ENCODE peak calls at places on chromosomes 2 and 18, in four cellular contexts. One of them, this sample, is unnamed.

GRCh38 chr2:28209312-28209711 is 183.3 kb upstream of the FOSL2 start:
- DNase-seq in psoas muscle: no peak
- DNase-seq in BJ: no peak
- DNase-seq in GM06990: no peak
- DNase-seq in this sample: no peak

GRCh38 chr18:6199777-6200176 is 214.9 kb downstream of the L3MBTL4 start:
- DNase-seq in GM06990: no peak
- DNase-seq in BJ: no peak
- DNase-seq in psoas muscle: no peak
- DNase-seq in this sample: no peak

GRCh38 chr2:28649481-28650260 is 102.0 kb upstream of the PPP1CB start:
- DNase-seq in BJ: no peak
- DNase-seq in GM06990: peak; percentile 30
- DNase-seq in psoas muscle: no peak
- DNase-seq in this sample: no peak

GRCh38 chr2:2714413-2714812 is 383.3 kb upstream of the MYT1L start:
- DNase-seq in GM06990: no peak
- DNase-seq in psoas muscle: no peak
- DNase-seq in BJ: no peak
- DNase-seq in this sample: no peak

GRCh38 chr18:35041752-35042379 is 653 bp downstream of the MAPRE2 start:
- DNase-seq in psoas muscle: no peak
- DNase-seq in GM06990: no peak
- DNase-seq in BJ: no peak
- DNase-seq in this sample: no peak

GRCh38 chr2:235605999-235606715 is 112.3 kb downstream of the AGAP1 start:
- DNase-seq in BJ: no peak
- DNase-seq in psoas muscle: no peak
- DNase-seq in GM06990: no peak
- DNase-seq in this sample: no peak

GRCh38 chr18:23629444-23629946 is 33.2 kb downstream of the ANKRD29 start:
- DNase-seq in psoas muscle: no peak
- DNase-seq in GM06990: no peak
- DNase-seq in BJ: no peak
- DNase-seq in this sample: peak; percentile 66

GRCh38 chr2:37671816-37672103 is 318 bp upstream of the CDC42EP3 start:
- DNase-seq in GM06990: no peak
- DNase-seq in BJ: no peak
- DNase-seq in psoas muscle: no peak
- DNase-seq in this sample: no peak

GRCh38 chr2:182182436-182182835 is 196.8 kb downstream of the PPP1R1C start:
- DNase-seq in BJ: no peak
- DNase-seq in psoas muscle: no peak
- DNase-seq in GM06990: no peak
- DNase-seq in this sample: no peak

GRCh38 chr2:225097035-225097434 is 54.8 kb upstream of the DOCK10 start:
- DNase-seq in BJ: no peak
- DNase-seq in GM06990: no peak
- DNase-seq in psoas muscle: no peak
- DNase-seq in this sample: no peak

GRCh38 chr2:75558786-75559428 is 1.8 kb downstream of the EVA1A start:
- DNase-seq in psoas muscle: no peak
- DNase-seq in GM06990: no peak
- DNase-seq in BJ: no peak
- DNase-seq in this sample: no peak

DNA sequence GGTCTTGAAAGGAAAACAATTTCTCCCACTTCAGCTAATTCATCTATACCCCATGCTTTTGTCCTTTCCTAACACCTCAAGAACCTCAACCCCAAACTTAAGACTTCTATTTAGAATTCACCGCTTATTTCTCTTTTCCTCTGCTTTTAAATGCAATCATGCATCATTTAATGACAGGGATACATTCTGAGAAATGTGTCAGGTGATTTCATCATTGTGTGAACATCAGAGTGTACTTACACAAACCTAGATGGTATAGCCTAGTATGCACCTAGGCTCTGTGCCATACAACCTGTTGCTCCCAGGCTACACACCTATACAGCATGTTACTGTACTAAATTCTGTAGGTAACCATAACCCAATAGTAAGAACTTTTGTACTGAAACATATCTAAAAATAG is 22.9 kb downstream of the ARL5A start:
- DNase-seq in GM06990: no peak
- DNase-seq in BJ: no peak
- DNase-seq in psoas muscle: no peak
- DNase-seq in this sample: no peak
- H3K36me3 ChIP-seq in GM06990: peaks cover 6% of the 10 kb centered on the region
- H3K36me3 ChIP-seq in BJ: peaks cover 6% of the 10 kb centered on the region
- H3K36me3 ChIP-seq in psoas muscle: peaks cover 77% of the 10 kb centered on the region
- H3K36me3 ChIP-seq in this sample: peaks cover 71% of the 10 kb centered on the region

DNA sequence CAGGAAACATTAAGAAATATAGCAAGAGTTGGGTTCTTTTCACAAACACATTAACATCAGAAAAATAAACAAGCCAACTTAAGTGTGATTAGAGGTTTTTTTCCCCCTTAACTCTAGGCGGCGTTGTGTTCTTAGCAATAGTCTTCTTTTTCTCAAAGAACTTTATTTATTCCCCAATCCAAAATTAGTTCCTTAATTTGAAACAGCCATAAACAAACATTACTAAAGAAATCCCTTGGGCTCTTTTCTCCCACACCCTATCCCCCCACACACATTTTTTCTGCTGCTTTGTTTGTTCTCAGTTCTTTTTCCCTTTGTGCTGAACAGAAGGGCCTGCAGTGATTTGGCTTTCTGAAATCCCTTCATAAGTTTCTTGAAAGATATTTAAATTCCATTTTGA is 13.2 kb upstream of the MYO1B start:
- DNase-seq in GM06990: no peak
- DNase-seq in psoas muscle: no peak
- DNase-seq in BJ: no peak
- DNase-seq in this sample: no peak
- TF ChIP-seq CTCF in GM06990: peak; percentile 43
- TF ChIP-seq CTCF in psoas muscle: no peak
- TF ChIP-seq CTCF in BJ: peak; percentile 69
- TF ChIP-seq CTCF in this sample: peak; percentile 34

DNA sequence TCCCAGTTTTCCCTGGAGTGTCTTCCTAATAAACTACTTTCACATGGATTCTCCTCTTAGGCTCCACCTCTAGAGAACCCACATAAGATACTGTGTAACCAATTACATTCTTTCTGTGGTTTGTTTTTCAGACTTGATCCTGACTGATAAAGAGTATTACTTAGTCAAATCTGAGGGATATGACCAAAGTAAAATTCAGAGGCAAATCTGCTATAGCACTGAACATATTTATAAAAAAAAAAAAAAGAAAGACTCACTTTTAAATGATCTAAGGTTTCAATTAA is 13.9 kb downstream of the CKAP2L start:
- DNase-seq in BJ: no peak
- DNase-seq in GM06990: no peak
- DNase-seq in psoas muscle: no peak
- DNase-seq in this sample: no peak
- H3K36me3 ChIP-seq in BJ: no peaks in the 10 kb centered on the region
- H3K36me3 ChIP-seq in GM06990: peaks cover 9% of the 10 kb centered on the region
- H3K36me3 ChIP-seq in psoas muscle: no peaks in the 10 kb centered on the region
- H3K36me3 ChIP-seq in this sample: no peaks in the 10 kb centered on the region

GRCh38 chr2:43267393-43267792 is 41.0 kb upstream of the ZFP36L2 start:
- DNase-seq in BJ: no peak
- DNase-seq in psoas muscle: no peak
- DNase-seq in GM06990: no peak
- DNase-seq in this sample: no peak

GRCh38 chr2:43269706-43270105 is 43.3 kb upstream of the ZFP36L2 start:
- DNase-seq in BJ: peak; percentile 35
- DNase-seq in psoas muscle: peak; percentile 78
- DNase-seq in GM06990: no peak
- DNase-seq in this sample: no peak

GRCh38 chr2:43268066-43268971 is 41.9 kb upstream of the ZFP36L2 start:
- DNase-seq in psoas muscle: no peak
- DNase-seq in BJ: no peak
- DNase-seq in GM06990: no peak
- DNase-seq in this sample: no peak

GRCh38 chr2:43270461-43270860 is 44.1 kb upstream of the ZFP36L2 start:
- DNase-seq in BJ: no peak
- DNase-seq in psoas muscle: no peak
- DNase-seq in GM06990: no peak
- DNase-seq in this sample: no peak

GRCh38 chr2:43269074-43269572 is 42.7 kb upstream of the ZFP36L2 start:
- DNase-seq in BJ: peak; percentile 90
- DNase-seq in GM06990: no peak
- DNase-seq in psoas muscle: peak; percentile 92
- DNase-seq in this sample: peak; percentile 76
- TF ChIP-seq CTCF in BJ: peak; percentile 31
- TF ChIP-seq CTCF in GM06990: no peak
- TF ChIP-seq CTCF in psoas muscle: no peak
- TF ChIP-seq CTCF in this sample: no peak

GRCh38 chr2:36478999-36479398 is 119.0 kb downstream of the FEZ2 start:
- DNase-seq in BJ: no peak
- DNase-seq in psoas muscle: no peak
- DNase-seq in GM06990: no peak
- DNase-seq in this sample: no peak

GRCh38 chr2:36477315-36477714 is 120.7 kb downstream of the FEZ2 start:
- DNase-seq in BJ: no peak
- DNase-seq in GM06990: no peak
- DNase-seq in psoas muscle: no peak
- DNase-seq in this sample: no peak

GRCh38 chr2:36477744-36478143 is 120.2 kb downstream of the FEZ2 start:
- DNase-seq in BJ: no peak
- DNase-seq in psoas muscle: no peak
- DNase-seq in GM06990: no peak
- DNase-seq in this sample: no peak

GRCh38 chr2:36478332-36478738 is 119.6 kb downstream of the FEZ2 start:
- DNase-seq in psoas muscle: no peak
- DNase-seq in GM06990: no peak
- DNase-seq in BJ: peak; percentile 76
- DNase-seq in this sample: no peak

GRCh38 chr2:36476411-36476810 is 120.8 kb downstream of the CRIM1 start:
- DNase-seq in BJ: no peak
- DNase-seq in psoas muscle: no peak
- DNase-seq in GM06990: no peak
- DNase-seq in this sample: no peak
- H3K36me3 ChIP-seq in BJ: peaks cover 14% of the 10 kb centered on the region
- H3K36me3 ChIP-seq in psoas muscle: peaks cover 68% of the 10 kb centered on the region
- H3K36me3 ChIP-seq in GM06990: no peaks in the 10 kb centered on the region
- H3K36me3 ChIP-seq in this sample: peaks cover 42% of the 10 kb centered on the region

This sample was measured in lower lobe of right lung.